ENCODE peak calls at places on chromosomes 5 and 9, in five cellular contexts. B is GM23338, N is heart left ventricle, D is foreskin keratinocyte, L is upper lobe of right lung. Y is an unnamed sample.

GRCh38 chr9:81562221-81563019 is 126.9 kb downstream of the TLE1 start:
- DNase-seq in L (no peak), D (peak; percentile 83), N (no peak), B (no peak), Y (peak; percentile 58)

GRCh38 chr5:115543931-115544370 is 624 bp downstream of the FEM1C start:
- DNase-seq in L (no peak), B (peak; percentile 43), N (no peak), D (peak; percentile 57), Y (peak; percentile 70)

GRCh38 chr9:87875839-87876545 is 6.7 kb upstream of the SPATA31E1 start:
- DNase-seq in L (no peak), D (no peak), N (no peak), B (no peak), Y (peak; percentile 8)

GRCh38 chr5:170596482-170596881 is 92.7 kb downstream of the KCNIP1 start:
- DNase-seq in B (no peak), D (no peak), N (no peak), L (no peak), Y (no peak)

GRCh38 chr9:6467006-6467625 is 54.1 kb downstream of the UHRF2 start:
- DNase-seq in N (no peak), B (no peak), L (no peak), D (peak; percentile 30), Y (no peak)

GRCh38 chr9:75071530-75072122 is 16.3 kb downstream of the NMRK1 start:
- DNase-seq in D (peak; percentile 91), B (no peak), N (no peak), L (peak; percentile 82), Y (no peak)

GRCh38 chr9:89969881-89970639 is 365.2 kb downstream of the GADD45G start:
- DNase-seq in L (no peak), B (no peak), D (no peak), N (no peak), Y (no peak)

GRCh38 chr5:32645246-32645645 is 59.9 kb downstream of the SUB1 start:
- DNase-seq in D (no peak), L (no peak), B (peak; percentile 4), N (no peak), Y (no peak)

GRCh38 chr9:114953917-114954316 is 23.5 kb upstream of the TNFSF8 start:
- DNase-seq in B (no peak), D (peak; percentile 56), L (no peak), N (no peak), Y (no peak)

GRCh38 chr5:2215059-2215458 is 332.3 kb upstream of the IRX4 start:
- DNase-seq in D (no peak), N (no peak), B (no peak), L (peak; percentile 54), Y (no peak)

GRCh38 chr9:21454149-21454548 is 13.9 kb downstream of the IFNA1 start:
- DNase-seq in N (no peak), D (peak; percentile 47), B (no peak), L (no peak), Y (no peak)

GRCh38 chr9:95963659-95964058 is 88.2 kb downstream of the ERCC6L2 start:
- DNase-seq in B (no peak), D (no peak), N (no peak), L (no peak), Y (no peak)

GRCh38 chr9:101530076-101530711 is 3.5 kb upstream of the RNF20 start:
- DNase-seq in D (peak; percentile 69), L (no peak), N (no peak), B (peak; percentile 89), Y (peak; percentile 39)

GRCh38 chr9:91771027-91771426 is 179.0 kb downstream of the ROR2 start:
- DNase-seq in L (no peak), D (peak; percentile 78), N (no peak), B (peak; percentile 61), Y (no peak)

GRCh38 chr5:127959152-127959764 is 124.3 kb upstream of the SLC12A2 start:
- DNase-seq in D (peak; percentile 84), L (peak; percentile 71), B (no peak), N (peak; percentile 75), Y (peak; percentile 68)

GRCh38 chr5:24693609-24694008 is 48.8 kb upstream of the CDH10 start:
- DNase-seq in D (no peak), N (no peak), L (no peak), B (no peak), Y (no peak)

GRCh38 chr5:144484124-144484897 is 313.6 kb downstream of the KCTD16 start:
- DNase-seq in L (no peak), D (peak; percentile 48), B (no peak), N (no peak), Y (no peak)

GRCh38 chr5:98497391-98497790 is 276.1 kb upstream of the RGMB start:
- DNase-seq in N (no peak), L (no peak), B (no peak), D (no peak), Y (no peak)

GRCh38 chr9:3361689-3362392 is 164.0 kb downstream of the RFX3 start:
- DNase-seq in B (peak; percentile 51), D (no peak), N (no peak), L (no peak), Y (no peak)

GRCh38 chr9:79768199-79768598 is 196.4 kb downstream of the TLE4 start:
- DNase-seq in L (no peak), N (no peak), B (no peak), D (peak; percentile 28), Y (no peak)

GRCh38 chr5:116375926-116376325 is 198.7 kb downstream of the SEMA6A start:
- DNase-seq in N (no peak), L (no peak), B (no peak), D (no peak), Y (no peak)

GRCh38 chr5:134120386-134121138 is 6.1 kb downstream of the TCF7 start:
- DNase-seq in N (no peak), B (no peak), D (no peak), L (no peak), Y (no peak)

GRCh38 chr9:110738982-110739381 is 70.4 kb downstream of the MUSK start:
- DNase-seq in L (no peak), D (no peak), N (no peak), B (no peak), Y (no peak)

GRCh38 chr9:34158362-34158869 is 20.4 kb upstream of the UBAP1 start:
- DNase-seq in L (no peak), N (no peak), D (peak; percentile 99), B (no peak), Y (no peak)

GRCh38 chr9:109372246-109372645 is 51.4 kb upstream of the EPB41L4B start:
- DNase-seq in N (no peak), L (no peak), D (no peak), B (no peak), Y (no peak)

DNA sequence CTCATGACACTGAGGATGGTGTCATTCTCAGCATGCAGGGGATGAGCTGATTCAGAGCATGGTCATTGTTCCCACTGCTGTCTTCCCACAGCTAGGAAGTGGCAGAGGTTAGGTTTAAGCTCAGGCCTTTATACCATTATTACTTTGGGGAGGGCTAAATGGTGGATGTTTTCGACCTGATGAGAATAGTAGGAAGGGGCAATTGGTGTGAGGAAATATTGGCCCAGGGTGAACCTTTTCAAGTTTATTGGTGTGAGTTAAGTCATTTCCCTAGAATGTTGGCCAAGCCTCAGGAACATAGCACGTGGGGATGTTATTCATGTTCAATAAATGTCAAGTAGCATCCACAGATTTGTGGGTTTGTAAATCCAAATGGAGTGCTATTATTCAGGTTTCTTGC is 59.6 kb downstream of the ARHGAP26 start:
- DNase-seq in L (no peak), B (no peak), D (no peak), N (no peak), Y (no peak)
- H3K4me1 ChIP-seq in L (peaks cover 40% of the 10 kb centered on the region), B (peaks cover 41% of the 10 kb centered on the region), D (peaks cover 24% of the 10 kb centered on the region), N (peaks cover 70% of the 10 kb centered on the region), Y (no peaks in the 10 kb centered on the region)

GRCh38 chr9:85740821-85741111 is 988 bp downstream of the AGTPBP1 start:
- DNase-seq in D (peak; percentile 42), B (no peak), N (no peak), L (no peak), Y (no peak)
- H3K4me1 ChIP-seq in D (no peaks in the 10 kb centered on the region), B (peaks cover 42% of the 10 kb centered on the region), N (peaks cover 65% of the 10 kb centered on the region), L (peaks cover 17% of the 10 kb centered on the region), Y (no peaks in the 10 kb centered on the region)

GRCh38 chr5:150753863-150754262 is 5.0 kb downstream of the DCTN4 start:
- DNase-seq in D (no peak), B (no peak), N (no peak), L (no peak), Y (no peak)
- H3K4me1 ChIP-seq in D (peaks cover 13% of the 10 kb centered on the region), B (peaks cover 8% of the 10 kb centered on the region), N (peaks cover 65% of the 10 kb centered on the region), L (peaks cover 43% of the 10 kb centered on the region), Y (peaks cover 35% of the 10 kb centered on the region)

GRCh38 chr9:121718063-121718462 is 66.6 kb downstream of the DAB2IP start:
- DNase-seq in D (no peak), L (no peak), N (no peak), B (no peak), Y (no peak)

GRCh38 chr9:121720311-121720991 is 69.0 kb downstream of the DAB2IP start:
- DNase-seq in N (no peak), B (no peak), D (peak; percentile 82), L (no peak), Y (no peak)

GRCh38 chr9:121721770-121722169 is 70.3 kb downstream of the DAB2IP start:
- DNase-seq in N (no peak), D (no peak), B (no peak), L (no peak), Y (no peak)

GRCh38 chr9:121718501-121718900 is 67.1 kb downstream of the DAB2IP start:
- DNase-seq in D (peak; percentile 94), L (no peak), N (no peak), B (peak; percentile 47), Y (no peak)

DNA sequence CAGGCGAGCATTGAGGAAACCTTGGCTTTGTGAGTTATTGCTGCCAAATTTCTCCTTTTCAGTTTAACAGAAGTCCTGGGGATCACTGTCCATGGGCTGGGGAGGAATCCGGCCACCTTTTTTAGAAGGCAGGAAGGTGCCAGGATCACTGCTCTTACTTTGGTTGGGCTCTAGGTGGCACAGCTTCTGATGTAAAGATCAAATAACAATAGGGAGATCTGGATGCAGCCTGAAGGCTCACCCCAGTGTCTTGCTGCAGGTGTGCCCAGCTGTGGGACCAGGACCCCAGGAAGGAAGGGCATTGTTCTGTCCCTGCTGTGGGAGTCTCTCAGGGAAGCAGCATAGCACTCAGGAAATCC is 69.5 kb downstream of the DAB2IP start:
- DNase-seq in B (peak; percentile 56), L (no peak), N (no peak), D (no peak), Y (no peak)
- H3K4me1 ChIP-seq in B (peaks cover 37% of the 10 kb centered on the region), L (peaks cover 55% of the 10 kb centered on the region), N (peaks cover 72% of the 10 kb centered on the region), D (peaks cover 36% of the 10 kb centered on the region), Y (peaks cover 25% of the 10 kb centered on the region)

GRCh38 chr9:35700942-35701341 is 11.2 kb upstream of the TPM2 start:
- DNase-seq in N (no peak), D (no peak), L (no peak), B (no peak), Y (no peak)
- H3K4me1 ChIP-seq in N (peaks cover 6% of the 10 kb centered on the region), D (no peaks in the 10 kb centered on the region), L (peaks cover 10% of the 10 kb centered on the region), B (no peaks in the 10 kb centered on the region), Y (no peaks in the 10 kb centered on the region)

GRCh38 chr5:172422255-172422654 is 32.1 kb downstream of the SH3PXD2B start:
- DNase-seq in B (no peak), L (no peak), N (no peak), D (no peak), Y (no peak)
- H3K4me1 ChIP-seq in B (no peaks in the 10 kb centered on the region), L (peaks cover 58% of the 10 kb centered on the region), N (peaks cover 47% of the 10 kb centered on the region), D (peaks cover 33% of the 10 kb centered on the region), Y (peaks cover 30% of the 10 kb centered on the region)

GRCh38 chr9:129042016-129042415 is 5.6 kb downstream of the MIGA2 start:
- DNase-seq in B (no peak), L (no peak), N (no peak), D (no peak), Y (peak; percentile 70)
- H3K4me1 ChIP-seq in B (no peaks in the 10 kb centered on the region), L (peaks cover 13% of the 10 kb centered on the region), N (peaks cover 18% of the 10 kb centered on the region), D (no peaks in the 10 kb centered on the region), Y (no peaks in the 10 kb centered on the region)